ENCODE peak calls at places on chromosomes 12 and 14, in eight cellular contexts. M is A673, Z is tibial artery, A is psoas muscle, R is spleen, I is keratinocyte, C is right atrium auricular region, P is stomach. E is an unnamed sample.
A peak's percentile ranks its signal among the peaks of the same experiment; 100 is the strongest.

GRCh38 chr14:69685217-69685616 is 73.8 kb downstream of the SUSD6 start:
- DNase-seq in M (no peak), Z (no peak), A (no peak), R (no peak), I (peak; percentile 93), C (no peak), P (no peak), E (no peak)

GRCh38 chr12:31588976-31589375 is 2.0 kb downstream of the DENND5B start:
- DNase-seq in M (no peak), Z (no peak), A (no peak), R (no peak), I (no peak), C (no peak), P (no peak), E (no peak)

GRCh38 chr12:52307836-52308806 is 13.1 kb downstream of the KRT83 start:
- DNase-seq in M (peak; percentile 56), Z (peak; percentile 55), A (peak; percentile 78), R (peak; percentile 76), I (no peak), C (no peak), P (peak; percentile 67), E (no peak)

GRCh38 chr14:77638738-77639137 is 22.3 kb upstream of the SPTLC2 start:
- DNase-seq in M (no peak), Z (no peak), A (no peak), R (no peak), I (peak; percentile 56), C (no peak), P (no peak), E (no peak)

GRCh38 chr12:29781705-29782266 is 2.0 kb downstream of the TMTC1 start:
- DNase-seq in M (no peak), Z (no peak), A (no peak), R (no peak), I (no peak), C (no peak), P (no peak), E (no peak)

GRCh38 chr14:31990959-31991541 is 86.1 kb upstream of the ARHGAP5 start:
- DNase-seq in M (peak; percentile 10), Z (no peak), A (no peak), R (no peak), I (no peak), C (no peak), P (no peak), E (no peak)

GRCh38 chr14:51479584-51480305 is 172.0 kb upstream of the FRMD6 start:
- DNase-seq in M (peak; percentile 12), Z (peak; percentile 55), A (peak; percentile 30), R (no peak), I (no peak), C (no peak), P (no peak), E (peak; percentile 45)

GRCh38 chr12:109580272-109580671 is 6.7 kb downstream of the MVK start:
- DNase-seq in M (no peak), Z (no peak), A (no peak), R (no peak), I (no peak), C (no peak), P (no peak), E (no peak)

GRCh38 chr12:118603610-118604361 is 227.4 kb downstream of the SUDS3 start:
- DNase-seq in M (no peak), Z (no peak), A (no peak), R (no peak), I (no peak), C (no peak), P (no peak), E (no peak)

GRCh38 chr14:72736791-72737559 is 156.9 kb downstream of the DPF3 start:
- DNase-seq in M (no peak), Z (no peak), A (no peak), R (no peak), I (no peak), C (no peak), P (no peak), E (no peak)

GRCh38 chr12:56001446-56002100 is 4.5 kb downstream of the SUOX start:
- DNase-seq in M (no peak), Z (no peak), A (no peak), R (no peak), I (no peak), C (no peak), P (no peak), E (no peak)

GRCh38 chr14:24331731-24332093 is 3.2 kb downstream of the ADCY4 start:
- DNase-seq in M (no peak), Z (no peak), A (no peak), R (peak; percentile 88), I (no peak), C (no peak), P (no peak), E (no peak)

GRCh38 chr12:83451189-83451588 is 764.5 kb downstream of the TMTC2 start:
- DNase-seq in M (no peak), Z (no peak), A (no peak), R (no peak), I (no peak), C (no peak), P (no peak), E (no peak)

GRCh38 chr12:95763809-95764253 is 26.7 kb downstream of the NTN4 start:
- DNase-seq in M (peak; percentile 30), Z (peak; percentile 44), A (peak; percentile 25), R (no peak), I (peak; percentile 76), C (no peak), P (no peak), E (no peak)

GRCh38 chr14:99603471-99603933 is 505 bp downstream of the CCDC85C start:
- DNase-seq in M (peak; percentile 58), Z (no peak), A (peak; percentile 38), R (peak; percentile 89), I (no peak), C (no peak), P (no peak), E (peak; percentile 71)

GRCh38 chr14:79605863-79606262 is 605.4 kb downstream of the DIO2 start:
- DNase-seq in M (peak; percentile 28), Z (no peak), A (no peak), R (no peak), I (no peak), C (no peak), P (no peak), E (no peak)

GRCh38 chr12:68267892-68268396 is 14.5 kb upstream of the IL22 start:
- DNase-seq in M (no peak), Z (no peak), A (no peak), R (no peak), I (no peak), C (no peak), P (no peak), E (no peak)

GRCh38 chr12:22518998-22519397 is 25.3 kb downstream of the C2CD5 start:
- DNase-seq in M (no peak), Z (no peak), A (no peak), R (no peak), I (no peak), C (no peak), P (no peak), E (no peak)

GRCh38 chr12:70534466-70534865 is 102.8 kb downstream of the PTPRB start:
- DNase-seq in M (no peak), Z (no peak), A (no peak), R (no peak), I (no peak), C (no peak), P (no peak), E (no peak)

GRCh38 chr12:51626115-51626514 is 35.1 kb downstream of the SCN8A start:
- DNase-seq in M (no peak), Z (no peak), A (no peak), R (no peak), I (no peak), C (no peak), P (no peak), E (no peak)

GRCh38 chr14:93115920-93116675 is at the start of gene ITPK1:
- DNase-seq in M (peak; percentile 75), Z (peak; percentile 34), A (peak; percentile 61), R (peak; percentile 94), I (no peak), C (no peak), P (peak; percentile 63), E (peak; percentile 42)

GRCh38 chr12:76762556-76762955 is 1.4 kb upstream of the ZDHHC17 start:
- DNase-seq in M (peak; percentile 25), Z (no peak), A (no peak), R (peak; percentile 62), I (no peak), C (no peak), P (no peak), E (no peak)

GRCh38 chr12:4383304-4383865 is 3.9 kb upstream of the FGF23 start:
- DNase-seq in M (no peak), Z (no peak), A (no peak), R (no peak), I (no peak), C (no peak), P (no peak), E (no peak)

GRCh38 chr14:36256131-36256801 is 64.2 kb downstream of the MBIP start:
- DNase-seq in M (no peak), Z (peak; percentile 65), A (no peak), R (no peak), I (no peak), C (no peak), P (peak; percentile 65), E (no peak)

GRCh38 chr12:3005736-3006135 is 46.5 kb downstream of the TEAD4 start:
- DNase-seq in M (no peak), Z (no peak), A (no peak), R (no peak), I (no peak), C (no peak), P (no peak), E (no peak)

GRCh38 chr12:63804746-63805145 is 25.0 kb downstream of the RXYLT1 start:
- DNase-seq in M (no peak), Z (no peak), A (no peak), R (no peak), I (no peak), C (no peak), P (no peak), E (no peak)
- H3K36me3 ChIP-seq in M (no peaks in the 10 kb centered on the region), Z (peaks cover 31% of the 10 kb centered on the region), A (peaks cover 34% of the 10 kb centered on the region), R (peaks cover 25% of the 10 kb centered on the region), I (peaks cover 7% of the 10 kb centered on the region), C (peaks cover 13% of the 10 kb centered on the region), P (peaks cover 26% of the 10 kb centered on the region), E (no peaks in the 10 kb centered on the region)

GRCh38 chr12:132275631-132276030 is 53.8 kb downstream of the GALNT9 start:
- DNase-seq in M (no peak), Z (no peak), A (peak; percentile 7), R (no peak), I (no peak), C (no peak), P (no peak), E (no peak)
- H3K4me3 ChIP-seq in M (no peak overlapping the region), Z (no peak overlapping the region), A (no peak overlapping the region), R (peak overlapping the region; percentile 30), I (no peak overlapping the region), C (no peak overlapping the region), P (no peak overlapping the region), E (no peak overlapping the region)

GRCh38 chr12:11834925-11835324 is 185.5 kb downstream of the ETV6 start:
- DNase-seq in M (no peak), Z (no peak), A (no peak), R (no peak), I (no peak), C (no peak), P (no peak), E (no peak)
- H3K4me1 ChIP-seq in M (peaks cover 22% of the 10 kb centered on the region), Z (no peaks in the 10 kb centered on the region), A (peaks cover 14% of the 10 kb centered on the region), R (peaks cover 99% of the 10 kb centered on the region), I (peaks cover 14% of the 10 kb centered on the region), C (peaks cover 74% of the 10 kb centered on the region), P (peaks cover 25% of the 10 kb centered on the region), E (peaks cover 18% of the 10 kb centered on the region)

DNA sequence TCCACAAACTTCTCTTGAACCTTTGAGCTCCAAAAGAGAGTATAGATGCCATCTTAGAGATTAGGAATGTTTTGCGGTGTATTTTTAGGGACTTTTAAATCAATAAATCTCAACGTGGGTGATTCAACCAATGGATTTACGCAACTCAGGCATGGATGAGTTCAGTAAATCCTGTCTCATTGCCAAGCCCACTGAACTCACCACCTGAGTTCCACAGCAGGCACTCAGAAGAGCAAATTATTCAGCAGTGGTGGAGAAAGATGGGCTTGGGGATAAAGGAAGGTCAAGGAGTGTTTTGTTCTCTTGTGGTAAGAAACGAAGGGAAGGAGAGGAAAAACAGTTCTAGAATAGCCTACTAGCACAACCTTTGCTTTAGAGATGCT is 68.7 kb upstream of the HMGA2 start:
- DNase-seq in M (no peak), Z (no peak), A (no peak), R (no peak), I (no peak), C (no peak), P (no peak), E (no peak)
- H3K36me3 ChIP-seq in M (no peaks in the 10 kb centered on the region), Z (no peaks in the 10 kb centered on the region), A (no peaks in the 10 kb centered on the region), R (no peaks in the 10 kb centered on the region), I (no peaks in the 10 kb centered on the region), C (no peaks in the 10 kb centered on the region), P (no peaks in the 10 kb centered on the region), E (no peaks in the 10 kb centered on the region)